ENCODE peak calls at places on chromosomes 11 and 22, in five cellular contexts. H is tibial nerve, B is ovary, O is upper lobe of left lung, C is K562. I is an unnamed sample.

GRCh38 chr22:26446808-26447515 is 17.9 kb downstream of the ASPHD2 start:
- DNase-seq in H (no peak), B (no peak), O (no peak), C (no peak), I (no peak)

GRCh38 chr11:21908211-21908610 is 284.7 kb upstream of the ANO5 start:
- DNase-seq in H (no peak), B (no peak), O (no peak), C (no peak), I (no peak)

GRCh38 chr22:44888491-44888941 is 121.3 kb downstream of the PHF21B start:
- DNase-seq in H (no peak), B (no peak), O (no peak), C (no peak), I (peak)

GRCh38 chr22:49005557-49005956 is 822.1 kb downstream of the BRD1 start:
- DNase-seq in H (no peak), B (no peak), O (no peak), C (no peak), I (no peak)

GRCh38 chr22:27992294-27993165 is 73.5 kb upstream of the PITPNB start:
- DNase-seq in H (no peak), B (peak), O (no peak), C (no peak), I (peak)

GRCh38 chr11:33452806-33453205 is 195.6 kb downstream of the HIPK3 start:
- DNase-seq in H (no peak), B (no peak), O (no peak), C (no peak), I (no peak)

GRCh38 chr22:39661842-39662676 is 91.5 kb downstream of the CACNA1I start:
- DNase-seq in H (no peak), B (no peak), O (no peak), C (peak), I (no peak)

GRCh38 chr22:25021409-25021808 is 68.9 kb downstream of the KIAA1671 start:
- DNase-seq in H (no peak), B (no peak), O (no peak), C (no peak), I (no peak)

GRCh38 chr11:767238-767637 is 10.0 kb downstream of the GATD1 start:
- DNase-seq in H (no peak), B (no peak), O (no peak), C (no peak), I (no peak)

GRCh38 chr11:78838417-78838816 is 263.8 kb upstream of the NARS2 start:
- DNase-seq in H (no peak), B (no peak), O (no peak), C (no peak), I (no peak)

GRCh38 chr11:35962373-35963138 is 18.7 kb downstream of the LDLRAD3 start:
- DNase-seq in H (no peak), B (no peak), O (no peak), C (no peak), I (no peak)

GRCh38 chr11:119709638-119710346 is 19.2 kb downstream of the NECTIN1 start:
- DNase-seq in H (no peak), B (peak), O (no peak), C (no peak), I (no peak)

GRCh38 chr11:21301981-21302380 is 632.6 kb downstream of the NELL1 start:
- DNase-seq in H (no peak), B (no peak), O (no peak), C (no peak), I (no peak)

GRCh38 chr22:20430641-20431519 is 6.7 kb downstream of the SCARF2 start:
- DNase-seq in H (no peak), B (no peak), O (no peak), C (peak), I (peak)

GRCh38 chr11:114318361-114318760 is 22.2 kb downstream of the NNMT start:
- DNase-seq in H (no peak), B (no peak), O (no peak), C (no peak), I (no peak)
- H3K27ac ChIP-seq in H (no peak), B (no peak), O (peak), C (no peak), I (peak)

GRCh38 chr11:88534185-88534584 is 196.6 kb upstream of the CTSC start:
- DNase-seq in H (no peak), B (no peak), O (no peak), C (no peak), I (no peak)

GRCh38 chr11:88538088-88538487 is 200.6 kb upstream of the CTSC start:
- DNase-seq in H (no peak), B (no peak), O (no peak), C (no peak), I (no peak)

GRCh38 chr11:88537613-88538012 is 200.1 kb upstream of the CTSC start:
- DNase-seq in H (no peak), B (no peak), O (no peak), C (no peak), I (no peak)

GRCh38 chr11:88535266-88535665 is 197.7 kb upstream of the CTSC start:
- DNase-seq in H (no peak), B (no peak), O (no peak), C (no peak), I (no peak)

GRCh38 chr11:88535916-88536547 is 198.5 kb upstream of the CTSC start:
- DNase-seq in H (no peak), B (no peak), O (no peak), C (no peak), I (no peak)
- TF ChIP-seq EP300 in H (no peak), B (no peak), O (no peak), C (no peak), I (no peak)

GRCh38 chr11:5285703-5286102 is 16.0 kb upstream of the HBE1 start:
- DNase-seq in H (no peak), B (no peak), O (no peak), C (no peak), I (no peak)
- H3K27ac ChIP-seq in H (no peak), B (no peak), O (no peak), C (peak), I (no peak)

GRCh38 chr11:100716848-100717247 is 29.8 kb downstream of the ARHGAP42 start:
- DNase-seq in H (no peak), B (no peak), O (no peak), C (no peak), I (no peak)

GRCh38 chr11:100719362-100719761 is 32.3 kb downstream of the ARHGAP42 start:
- DNase-seq in H (no peak), B (no peak), O (no peak), C (no peak), I (no peak)

GRCh38 chr11:100711984-100712383 is 24.9 kb downstream of the ARHGAP42 start:
- DNase-seq in H (no peak), B (no peak), O (no peak), C (no peak), I (no peak)

GRCh38 chr11:100712618-100713017 is 25.5 kb downstream of the ARHGAP42 start:
- DNase-seq in H (no peak), B (no peak), O (no peak), C (no peak), I (no peak)

GRCh38 chr11:100715163-100715792 is 28.2 kb downstream of the ARHGAP42 start:
- DNase-seq in H (no peak), B (no peak), O (no peak), C (no peak), I (no peak)
- TF ChIP-seq EP300 in H (no peak), B (no peak), O (no peak), C (no peak), I (no peak)